ENCODE peak calls at places on chromosomes 1 and 21, in four cellular contexts. W is H1, O is HepG2, C is GM12878. R is an unnamed sample.

GRCh38 chr1:116075981-116076380 is 35.2 kb upstream of the MAB21L3 start:
- DNase-seq in W (no peak), C (no peak), O (no peak), R (no peak)

GRCh38 chr1:114178940-114179339 is 25.3 kb upstream of the SYT6 start:
- DNase-seq in W (no peak), O (no peak), C (no peak), R (no peak)

GRCh38 chr1:175176246-175176645 is 16.3 kb downstream of the KIAA0040 start:
- DNase-seq in C (no peak), O (no peak), W (no peak), R (no peak)

GRCh38 chr1:170967042-170967910 is 31.9 kb downstream of the MROH9 start:
- DNase-seq in W (no peak), O (peak; percentile 25), C (no peak), R (peak; percentile 51)

GRCh38 chr1:58031416-58031815 is 515.1 kb downstream of the OMA1 start:
- DNase-seq in W (no peak), O (no peak), C (no peak), R (peak; percentile 94)

GRCh38 chr1:94808682-94809081 is 11.5 kb upstream of the SLC44A3 start:
- DNase-seq in W (no peak), O (no peak), C (no peak), R (no peak)

GRCh38 chr1:225448146-225448805 is 20.4 kb upstream of the LBR start:
- DNase-seq in W (no peak), C (no peak), O (peak; percentile 76), R (no peak)

GRCh38 chr1:178528219-178528962 is 15.5 kb downstream of the TEX35 start:
- DNase-seq in W (no peak), C (no peak), O (no peak), R (no peak)

GRCh38 chr21:39319814-39320332 is 6.4 kb upstream of the BRWD1 start:
- DNase-seq in W (no peak), C (no peak), O (no peak), R (no peak)
- H3K4me3 ChIP-seq in W (no peak overlapping the region), C (no peak overlapping the region), O (no peak overlapping the region), R (no peak overlapping the region)

DNA sequence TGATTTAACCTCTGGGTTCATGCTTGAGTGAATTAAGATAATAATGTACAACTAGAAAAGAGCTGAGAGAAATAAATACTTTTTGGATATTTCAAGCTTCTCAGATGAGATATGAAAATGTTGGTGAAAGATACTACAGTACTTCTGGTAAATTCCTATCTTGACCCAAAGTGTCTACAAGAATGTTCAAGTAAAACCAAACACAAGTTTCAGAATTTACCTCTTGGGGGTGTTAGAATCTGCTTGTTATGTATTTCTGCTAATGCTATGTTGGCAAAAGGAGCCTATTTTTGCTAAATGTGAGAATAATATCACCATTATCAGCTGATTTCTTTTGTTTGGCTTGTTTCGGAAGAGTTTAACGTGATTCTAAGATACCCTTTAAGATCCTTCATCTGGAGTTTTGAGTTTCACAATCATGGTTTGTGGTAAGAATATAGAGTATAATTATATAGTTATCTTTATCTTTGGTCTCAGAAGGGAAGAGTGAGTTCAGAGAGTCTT is 388.5 kb downstream of the LMO4 start:
- DNase-seq in O (no peak), C (no peak), W (no peak), R (no peak)
- TF ChIP-seq SUZ12 in O (no peak), C (no peak), W (no peak), R (no peak)

GRCh38 chr1:29991815-29992214 is 731.6 kb downstream of the MATN1 start:
- DNase-seq in C (no peak), W (peak; percentile 14), O (no peak), R (no peak)
- H3K9ac ChIP-seq in C (no peak overlapping the region), W (no peak overlapping the region), O (no peak overlapping the region), R (no peak overlapping the region)

GRCh38 chr21:27023186-27023585 is 56.3 kb upstream of the ADAMTS5 start:
- DNase-seq in W (no peak), C (no peak), O (no peak), R (no peak)
- H3K4me3 ChIP-seq in W (no peak overlapping the region), C (no peak overlapping the region), O (no peak overlapping the region), R (no peak overlapping the region)

DNA sequence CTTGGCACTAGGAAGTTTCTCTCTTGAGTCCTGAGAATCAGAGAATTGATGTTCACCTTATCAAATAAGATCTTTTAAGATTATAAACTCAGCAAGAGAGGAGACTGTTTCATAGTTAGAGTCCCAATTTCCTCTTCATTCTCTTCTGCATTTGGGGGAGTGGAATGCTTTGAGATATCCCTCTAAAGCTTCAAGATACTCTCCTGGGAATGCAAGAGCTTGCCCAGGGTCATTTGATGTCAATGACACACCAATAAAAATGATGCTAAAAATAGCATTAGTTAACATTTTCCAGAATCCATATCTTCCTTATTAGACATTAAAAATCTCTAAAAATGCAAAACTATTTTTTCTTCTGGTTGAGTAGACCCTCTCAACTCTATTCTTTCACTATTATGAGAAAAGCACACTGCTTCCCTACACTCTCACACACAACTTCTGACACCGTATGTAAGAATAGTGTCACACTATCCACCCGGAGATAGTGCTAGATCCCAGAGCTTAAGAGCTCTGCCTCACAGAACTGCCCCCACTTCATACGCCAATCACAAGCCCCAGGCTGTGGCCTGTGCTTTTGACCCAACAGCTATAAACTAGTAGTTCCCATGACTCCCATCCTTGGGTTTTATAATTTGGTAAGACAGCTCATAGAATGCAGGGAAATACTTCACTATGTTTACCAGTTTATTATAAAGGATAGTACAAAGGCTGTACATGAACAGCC is 399.9 kb upstream of the RUNX1 start:
- DNase-seq in O (no peak), W (no peak), C (no peak), R (no peak)
- TF ChIP-seq SUZ12 in O (no peak), W (no peak), C (no peak), R (no peak)

DNA sequence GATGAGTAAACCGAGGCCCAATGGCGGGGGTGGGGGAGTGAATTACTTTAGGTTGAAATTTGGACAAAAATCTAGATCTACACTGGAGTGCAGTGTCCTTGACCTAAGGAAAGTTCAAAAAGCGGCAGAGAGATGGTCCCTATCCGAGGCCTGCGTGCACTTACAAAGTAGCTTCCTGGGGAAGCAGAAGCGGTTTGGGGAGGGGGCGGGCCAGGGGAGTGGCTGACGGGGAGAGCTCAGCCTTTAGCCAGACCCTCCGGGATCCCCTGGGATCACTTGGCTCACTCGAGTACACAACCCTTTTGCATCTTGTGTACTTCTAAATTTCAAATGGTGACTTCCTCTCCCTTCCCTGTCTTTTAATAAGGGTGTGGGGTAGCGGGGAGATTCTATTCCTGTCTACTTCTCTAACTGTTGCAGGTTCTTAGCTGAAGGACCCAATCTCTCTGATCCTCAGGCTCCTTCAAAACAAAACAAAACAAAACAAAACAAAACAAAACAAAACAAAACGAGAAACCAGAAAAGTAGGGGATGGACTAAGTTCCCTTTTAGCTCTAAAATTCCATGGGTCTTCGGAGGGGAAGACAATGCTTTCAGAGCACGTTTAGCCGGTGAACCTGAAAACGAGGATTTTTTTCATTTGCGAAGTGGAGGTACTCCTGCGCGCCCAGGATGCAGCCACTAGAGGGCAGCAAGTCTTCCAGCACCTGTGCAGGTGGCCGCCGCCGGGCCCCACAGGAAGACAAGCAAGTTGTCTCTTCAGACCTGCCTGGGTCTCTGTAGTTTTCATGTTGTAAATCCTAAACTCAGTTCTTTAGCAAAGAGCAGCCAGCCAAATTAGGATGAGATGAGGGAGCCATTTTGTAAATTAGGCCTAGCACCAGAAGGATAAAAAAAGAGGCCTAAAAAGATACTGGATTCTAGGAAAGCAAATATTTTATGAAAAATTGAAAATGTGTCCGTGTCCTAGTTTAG is 17.9 kb upstream of the SNX27 start:
- DNase-seq in W (peak; percentile 92), O (peak; percentile 59), C (no peak), R (peak; percentile 92)
- H3K9ac ChIP-seq in W (no peak overlapping the region), O (no peak overlapping the region), C (no peak overlapping the region), R (peak overlapping the region; percentile 22)

GRCh38 chr1:48208652-48209051 is 13.9 kb upstream of the SLC5A9 start:
- DNase-seq in C (no peak), W (peak; percentile 45), O (no peak), R (no peak)

GRCh38 chr1:48206371-48206770 is 16.1 kb upstream of the SLC5A9 start:
- DNase-seq in W (no peak), O (no peak), C (no peak), R (no peak)

GRCh38 chr1:48207536-48208075 is 14.9 kb upstream of the SLC5A9 start:
- DNase-seq in W (peak; percentile 39), O (no peak), C (no peak), R (no peak)

GRCh38 chr1:48207131-48207530 is 15.4 kb upstream of the SLC5A9 start:
- DNase-seq in O (no peak), C (no peak), W (peak; percentile 38), R (no peak)

DNA sequence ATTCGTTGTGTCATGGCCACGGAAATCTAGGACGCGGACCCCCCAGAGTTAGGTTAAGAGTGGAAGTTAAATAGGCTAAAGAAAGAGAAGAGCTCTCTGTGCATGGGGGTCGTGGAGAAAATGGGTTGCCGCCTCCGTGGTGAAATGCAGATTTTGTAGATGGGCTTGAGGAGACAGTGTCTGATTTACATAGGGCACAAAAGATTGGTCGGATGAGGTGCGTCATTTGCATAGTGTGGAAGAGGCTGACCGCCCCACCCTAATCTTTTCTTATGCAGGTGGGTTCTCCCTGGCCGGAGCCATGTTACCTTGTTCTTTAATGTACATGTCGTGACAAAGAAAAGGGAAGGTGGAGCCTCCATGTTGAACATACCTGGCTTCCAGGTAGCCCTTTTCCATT is 14.3 kb upstream of the SLC5A9 start:
- DNase-seq in O (no peak), W (peak; percentile 50), C (no peak), R (peak; percentile 68)
- H3K4me3 ChIP-seq in O (no peak overlapping the region), W (no peak overlapping the region), C (no peak overlapping the region), R (no peak overlapping the region)

DNA sequence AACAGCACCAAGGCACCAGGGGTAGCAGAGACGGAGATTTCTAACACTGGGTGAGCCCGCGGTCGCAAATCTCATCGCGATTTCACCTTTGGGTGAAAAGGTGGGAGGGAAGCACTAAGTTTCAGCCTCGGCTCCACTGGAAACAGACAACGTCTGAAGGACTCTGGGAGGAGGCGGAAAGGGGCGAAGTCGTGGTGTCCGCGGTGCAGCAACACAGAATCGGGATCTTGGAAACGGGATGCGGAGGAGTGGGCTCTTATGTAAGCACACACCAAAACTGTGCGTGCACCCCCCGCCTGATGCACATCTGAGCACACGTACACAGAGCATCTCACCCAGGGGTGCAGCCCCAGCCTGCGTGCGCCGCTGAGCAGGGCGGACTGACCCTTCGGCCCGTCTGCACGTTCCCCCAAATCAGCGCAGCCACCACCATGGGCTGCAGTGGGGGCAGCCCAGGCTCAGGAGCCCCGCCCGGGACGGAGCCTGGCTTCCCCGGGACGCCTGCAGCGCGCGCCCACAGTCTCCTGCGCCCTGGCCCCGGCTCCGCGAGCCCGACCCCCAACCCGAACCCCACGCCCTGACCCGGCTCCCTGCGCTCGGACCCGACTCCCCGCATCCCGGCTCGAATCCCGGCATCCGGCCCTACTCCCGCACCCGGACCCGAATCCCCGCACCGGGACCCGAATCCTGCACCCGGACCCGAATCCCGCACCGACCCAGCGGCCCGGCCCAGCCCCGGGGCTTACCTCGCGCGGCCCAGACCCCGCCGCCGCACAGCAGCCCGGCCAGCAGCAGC is 670 bp downstream of the CLSTN1 start:
- DNase-seq in C (no peak), O (no peak), W (no peak), R (no peak)
- TF ChIP-seq SUZ12 in C (no peak), O (no peak), W (no peak), R (no peak)

GRCh38 chr1:1428174-1428573 is 7.1 kb upstream of the ANKRD65 start:
- DNase-seq in O (no peak), W (no peak), C (no peak), R (no peak)
- H3K9ac ChIP-seq in O (no peak overlapping the region), W (no peak overlapping the region), C (no peak overlapping the region), R (no peak overlapping the region)

R was measured in NT2/D1.